ENCODE peak calls at places on chromosomes 16 and 17, in five cellular contexts. One of them, this sample, is unnamed.

GRCh38 chr17:80224683-80225082 is 4.5 kb downstream of the SLC26A11 start:
- DNase-seq in IMR-90: no peak
- DNase-seq in astrocyte: no peak
- DNase-seq in BE2C: no peak
- DNase-seq in lung: no peak
- DNase-seq in this sample: no peak

GRCh38 chr16:15757630-15758251 is 99.1 kb downstream of the MYH11 start:
- DNase-seq in IMR-90: no peak
- DNase-seq in astrocyte: no peak
- DNase-seq in BE2C: no peak
- DNase-seq in lung: no peak
- DNase-seq in this sample: no peak

GRCh38 chr16:57061084-57061905 is 31.1 kb upstream of the CPNE2 start:
- DNase-seq in IMR-90: peak; percentile 19
- DNase-seq in astrocyte: peak; percentile 25
- DNase-seq in BE2C: peak; percentile 75
- DNase-seq in lung: peak; percentile 78
- DNase-seq in this sample: peak; percentile 87

GRCh38 chr17:10141436-10141835 is 57.0 kb downstream of the GAS7 start:
- DNase-seq in IMR-90: no peak
- DNase-seq in astrocyte: no peak
- DNase-seq in BE2C: no peak
- DNase-seq in lung: no peak
- DNase-seq in this sample: no peak

GRCh38 chr17:29076722-29077121 is 33.8 kb downstream of the PIPOX start:
- DNase-seq in IMR-90: no peak
- DNase-seq in astrocyte: no peak
- DNase-seq in BE2C: no peak
- DNase-seq in lung: no peak
- DNase-seq in this sample: no peak

GRCh38 chr17:11885051-11885450 is 112.2 kb downstream of the ZNF18 start:
- DNase-seq in IMR-90: no peak
- DNase-seq in astrocyte: no peak
- DNase-seq in BE2C: no peak
- DNase-seq in lung: no peak
- DNase-seq in this sample: no peak

GRCh38 chr16:57759131-57759530 is 23.6 kb downstream of the KATNB1 start:
- DNase-seq in IMR-90: no peak
- DNase-seq in astrocyte: no peak
- DNase-seq in BE2C: peak; percentile 12
- DNase-seq in lung: no peak
- DNase-seq in this sample: no peak

GRCh38 chr17:57445051-57445450 is 188.7 kb downstream of the MSI2 start:
- DNase-seq in IMR-90: no peak
- DNase-seq in astrocyte: peak; percentile 70
- DNase-seq in BE2C: no peak
- DNase-seq in lung: no peak
- DNase-seq in this sample: no peak

GRCh38 chr17:45117848-45118646 is 14.3 kb downstream of the PLCD3 start:
- DNase-seq in IMR-90: no peak
- DNase-seq in astrocyte: no peak
- DNase-seq in BE2C: no peak
- DNase-seq in lung: no peak
- DNase-seq in this sample: no peak

GRCh38 chr17:60827920-60828319 is 150.3 kb downstream of the BCAS3 start:
- DNase-seq in IMR-90: no peak
- DNase-seq in astrocyte: no peak
- DNase-seq in BE2C: no peak
- DNase-seq in lung: no peak
- DNase-seq in this sample: no peak

GRCh38 chr17:64771980-64772844 is 110.1 kb upstream of the SMURF2 start:
- DNase-seq in IMR-90: no peak
- DNase-seq in astrocyte: no peak
- DNase-seq in BE2C: no peak
- DNase-seq in lung: no peak
- DNase-seq in this sample: no peak

GRCh38 chr17:2259769-2260536 is 43.6 kb downstream of the SMG6 start:
- DNase-seq in IMR-90: peak; percentile 81
- DNase-seq in astrocyte: peak; percentile 80
- DNase-seq in BE2C: no peak
- DNase-seq in lung: no peak
- DNase-seq in this sample: no peak

GRCh38 chr17:61496957-61497653 is 44.9 kb downstream of the TBX4 start:
- DNase-seq in IMR-90: no peak
- DNase-seq in astrocyte: no peak
- DNase-seq in BE2C: no peak
- DNase-seq in lung: no peak
- DNase-seq in this sample: no peak

GRCh38 chr17:11969565-11969964 is 27.7 kb downstream of the ZNF18 start:
- DNase-seq in IMR-90: no peak
- DNase-seq in astrocyte: no peak
- DNase-seq in BE2C: no peak
- DNase-seq in lung: no peak
- DNase-seq in this sample: no peak

GRCh38 chr17:18246880-18247612 is 11.5 kb downstream of the FLII start:
- DNase-seq in IMR-90: peak; percentile 8
- DNase-seq in astrocyte: no peak
- DNase-seq in BE2C: peak; percentile 72
- DNase-seq in lung: peak; percentile 86
- DNase-seq in this sample: no peak

GRCh38 chr17:80703109-80703508 is 158.5 kb downstream of the RPTOR start:
- DNase-seq in IMR-90: no peak
- DNase-seq in astrocyte: no peak
- DNase-seq in BE2C: no peak
- DNase-seq in lung: no peak
- DNase-seq in this sample: no peak

GRCh38 chr16:47927330-47927729 is 228.5 kb downstream of the ABCC12 start:
- DNase-seq in IMR-90: peak; percentile 52
- DNase-seq in astrocyte: peak; percentile 61
- DNase-seq in BE2C: no peak
- DNase-seq in lung: no peak
- DNase-seq in this sample: no peak

GRCh38 chr16:57352636-57353047 is 5.9 kb upstream of the CCL22 start:
- DNase-seq in IMR-90: no peak
- DNase-seq in astrocyte: no peak
- DNase-seq in BE2C: no peak
- DNase-seq in lung: no peak
- DNase-seq in this sample: no peak

GRCh38 chr16:67542464-67542863 is 13.8 kb downstream of the RIPOR1 start:
- DNase-seq in IMR-90: peak; percentile 66
- DNase-seq in astrocyte: peak; percentile 66
- DNase-seq in BE2C: peak; percentile 83
- DNase-seq in lung: peak; percentile 62
- DNase-seq in this sample: peak; percentile 48

GRCh38 chr16:49592507-49593422 is 219.2 kb downstream of the C16orf78 start:
- DNase-seq in IMR-90: peak; percentile 7
- DNase-seq in astrocyte: peak; percentile 4
- DNase-seq in BE2C: peak; percentile 56
- DNase-seq in lung: no peak
- DNase-seq in this sample: no peak

GRCh38 chr17:31008374-31009035 is 37.7 kb downstream of the RNF135 start:
- DNase-seq in IMR-90: peak; percentile 45
- DNase-seq in astrocyte: peak; percentile 55
- DNase-seq in BE2C: no peak
- DNase-seq in lung: peak; percentile 64
- DNase-seq in this sample: peak; percentile 58

GRCh38 chr16:21654881-21655280 is 2.5 kb upstream of the IGSF6 start:
- DNase-seq in IMR-90: no peak
- DNase-seq in astrocyte: no peak
- DNase-seq in BE2C: no peak
- DNase-seq in lung: no peak
- DNase-seq in this sample: no peak

GRCh38 chr17:956905-957304 is 22.7 kb downstream of the NXN start:
- DNase-seq in IMR-90: no peak
- DNase-seq in astrocyte: no peak
- DNase-seq in BE2C: no peak
- DNase-seq in lung: no peak
- DNase-seq in this sample: no peak

GRCh38 chr17:41777157-41777578 is 9.3 kb downstream of the JUP start:
- DNase-seq in IMR-90: no peak
- DNase-seq in astrocyte: no peak
- DNase-seq in BE2C: peak; percentile 81
- DNase-seq in lung: no peak
- DNase-seq in this sample: peak; percentile 79

GRCh38 chr16:88687254-88687576 is 908 bp upstream of the SNAI3 start:
- DNase-seq in IMR-90: no peak
- DNase-seq in astrocyte: no peak
- DNase-seq in BE2C: no peak
- DNase-seq in lung: no peak
- DNase-seq in this sample: no peak

GRCh38 chr16:17301593-17302135 is 169.1 kb downstream of the XYLT1 start:
- DNase-seq in IMR-90: no peak
- DNase-seq in astrocyte: no peak
- DNase-seq in BE2C: no peak
- DNase-seq in lung: no peak
- DNase-seq in this sample: no peak

GRCh38 chr17:69734656-69735055 is 320.2 kb downstream of the MAP2K6 start:
- DNase-seq in IMR-90: no peak
- DNase-seq in astrocyte: peak; percentile 38
- DNase-seq in BE2C: no peak
- DNase-seq in lung: no peak
- DNase-seq in this sample: no peak
- H3K9me3 ChIP-seq in IMR-90: no peaks in the 10 kb centered on the region
- H3K9me3 ChIP-seq in astrocyte: no peaks in the 10 kb centered on the region
- H3K9me3 ChIP-seq in BE2C: no peaks in the 10 kb centered on the region
- H3K9me3 ChIP-seq in lung: peaks cover 4% of the 10 kb centered on the region
- H3K9me3 ChIP-seq in this sample: peaks cover 16% of the 10 kb centered on the region

DNA sequence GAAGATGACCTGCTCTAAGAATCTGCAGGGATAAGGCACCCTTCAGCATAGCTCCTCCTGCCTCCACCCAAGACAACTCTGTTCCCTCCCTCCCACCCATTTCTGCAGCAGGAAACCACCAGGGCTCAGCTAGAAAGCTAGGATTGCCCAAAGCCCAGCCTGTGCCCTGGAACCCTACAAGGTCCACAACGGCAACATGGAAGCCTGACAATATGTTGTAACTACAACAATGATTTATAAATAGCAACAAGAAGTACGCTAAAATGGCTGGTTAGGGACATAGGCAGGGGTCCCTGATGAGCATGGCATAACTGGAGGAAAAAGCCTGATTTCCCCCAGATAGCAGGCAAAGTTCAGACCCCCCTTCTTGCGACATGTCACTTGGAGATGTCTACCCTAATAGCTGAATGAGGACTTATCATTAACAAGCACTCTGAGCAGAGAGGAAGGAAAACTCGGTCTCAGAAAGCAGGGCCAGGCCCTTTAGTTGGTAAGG is 6.5 kb downstream of the ST3GAL2 start:
- DNase-seq in IMR-90: no peak
- DNase-seq in astrocyte: no peak
- DNase-seq in BE2C: no peak
- DNase-seq in lung: no peak
- DNase-seq in this sample: no peak
- H3K4me3 ChIP-seq in IMR-90: no peak overlapping the region
- H3K4me3 ChIP-seq in astrocyte: no peak overlapping the region
- H3K4me3 ChIP-seq in BE2C: no peak overlapping the region
- H3K4me3 ChIP-seq in lung: no peak overlapping the region
- H3K4me3 ChIP-seq in this sample: no peak overlapping the region

GRCh38 chr16:798666-799065 is 1.9 kb downstream of the GNG13 start:
- DNase-seq in IMR-90: no peak
- DNase-seq in astrocyte: no peak
- DNase-seq in BE2C: no peak
- DNase-seq in lung: no peak
- DNase-seq in this sample: no peak
- H3K27me3 ChIP-seq in IMR-90: peaks cover 20% of the 10 kb centered on the region
- H3K27me3 ChIP-seq in astrocyte: peaks cover 19% of the 10 kb centered on the region
- H3K27me3 ChIP-seq in BE2C: peaks cover 44% of the 10 kb centered on the region
- H3K27me3 ChIP-seq in lung: peaks cover 7% of the 10 kb centered on the region
- H3K27me3 ChIP-seq in this sample: peaks cover 20% of the 10 kb centered on the region

GRCh38 chr16:64957246-64957645 is 164.6 kb downstream of the CDH11 start:
- DNase-seq in IMR-90: no peak
- DNase-seq in astrocyte: peak; percentile 45
- DNase-seq in BE2C: no peak
- DNase-seq in lung: no peak
- DNase-seq in this sample: no peak
- H3K9me3 ChIP-seq in IMR-90: no peaks in the 10 kb centered on the region
- H3K9me3 ChIP-seq in astrocyte: no peaks in the 10 kb centered on the region
- H3K9me3 ChIP-seq in BE2C: no peaks in the 10 kb centered on the region
- H3K9me3 ChIP-seq in lung: no peaks in the 10 kb centered on the region
- H3K9me3 ChIP-seq in this sample: no peaks in the 10 kb centered on the region

GRCh38 chr17:32150358-32150757 is 8.1 kb downstream of the RHOT1 start:
- DNase-seq in IMR-90: no peak
- DNase-seq in astrocyte: no peak
- DNase-seq in BE2C: no peak
- DNase-seq in lung: no peak
- DNase-seq in this sample: no peak
- H3K4me3 ChIP-seq in IMR-90: no peak overlapping the region
- H3K4me3 ChIP-seq in astrocyte: no peak overlapping the region
- H3K4me3 ChIP-seq in BE2C: no peak overlapping the region
- H3K4me3 ChIP-seq in lung: no peak overlapping the region
- H3K4me3 ChIP-seq in this sample: no peak overlapping the region

DNA sequence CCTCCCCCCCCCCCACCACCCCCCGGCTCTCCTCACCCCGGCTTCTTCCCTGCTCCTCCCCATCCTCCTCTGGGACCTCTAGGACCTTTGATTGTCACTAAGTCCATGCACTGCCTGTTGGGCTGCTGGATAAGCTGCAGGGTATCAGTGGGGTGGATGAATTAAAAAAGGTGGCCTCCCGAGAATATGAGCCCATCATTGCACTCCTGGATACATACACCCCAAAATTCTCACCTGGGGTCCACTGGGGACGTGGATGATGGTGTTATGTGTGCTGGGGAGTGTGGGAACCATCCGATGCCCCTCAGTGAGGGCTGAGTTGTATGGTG is 88.8 kb downstream of the IRF8 start:
- DNase-seq in IMR-90: no peak
- DNase-seq in astrocyte: no peak
- DNase-seq in BE2C: no peak
- DNase-seq in lung: no peak
- DNase-seq in this sample: no peak
- H3K27me3 ChIP-seq in IMR-90: peaks cover 86% of the 10 kb centered on the region
- H3K27me3 ChIP-seq in astrocyte: peaks cover 59% of the 10 kb centered on the region
- H3K27me3 ChIP-seq in BE2C: peaks cover 93% of the 10 kb centered on the region
- H3K27me3 ChIP-seq in lung: no peaks in the 10 kb centered on the region
- H3K27me3 ChIP-seq in this sample: no peaks in the 10 kb centered on the region

This sample was measured in MG63.